ENCODE peak calls at places on chromosome 10, in five cellular contexts. J is G401; O is Ammon's horn; M is stimulated activated CD4-positive, alpha-beta T cell treated with anti-CD3 and anti-CD28 coated beads, TNF-alpha, amount 100 ng/mL, for 24 hours; K is activated T-helper 1 cell treated with anti-CD3 and anti-CD28 coated beads, Interleukin-2, amount 50 U/mL, for 16 hours. H is an unnamed sample.

GRCh38 chr10:132898391-132899053 is 43.8 kb downstream of the CFAP46 start:
- DNase-seq in O (no peak), M (no peak), K (no peak), J (no peak), H (no peak)

GRCh38 chr10:68080853-68081431 is 5.9 kb upstream of the HERC4 start:
- DNase-seq in M (no peak), O (no peak), J (no peak), K (no peak), H (no peak)

GRCh38 chr10:85124592-85124991 is 796.2 kb downstream of the CCSER2 start:
- DNase-seq in K (no peak), O (peak), J (peak), M (no peak), H (peak)

GRCh38 chr10:73647211-73647874 is 6.1 kb upstream of the MYOZ1 start:
- DNase-seq in J (peak), O (peak), K (no peak), M (no peak), H (peak)

GRCh38 chr10:10824611-10825148 is 193.0 kb upstream of the CELF2 start:
- DNase-seq in K (no peak), J (no peak), O (no peak), M (no peak), H (no peak)

GRCh38 chr10:50635286-50635685 is 11.5 kb upstream of the SGMS1 start:
- DNase-seq in O (no peak), J (no peak), K (no peak), M (no peak), H (no peak)

GRCh38 chr10:18960466-18961079 is 88.0 kb upstream of the MALRD1 start:
- DNase-seq in M (no peak), O (no peak), K (no peak), J (no peak), H (no peak)

GRCh38 chr10:61589547-61590243 is 73.0 kb upstream of the CABCOCO1 start:
- DNase-seq in K (no peak), J (no peak), O (no peak), M (no peak), H (no peak)

GRCh38 chr10:75107756-75108683 is 3.4 kb upstream of the SAMD8 start:
- DNase-seq in M (no peak), O (no peak), J (no peak), K (no peak), H (no peak)

GRCh38 chr10:78053201-78053868 is 19.7 kb downstream of the RPS24 start:
- DNase-seq in O (no peak), K (no peak), M (no peak), J (no peak), H (no peak)

GRCh38 chr10:125455855-125456254 is 227.1 kb downstream of the TEX36 start:
- DNase-seq in M (no peak), J (no peak), K (no peak), O (no peak), H (no peak)

GRCh38 chr10:6061056-6061455 is 1.1 kb downstream of the IL2RA start:
- DNase-seq in K (no peak), M (no peak), O (no peak), J (no peak), H (no peak)

GRCh38 chr10:11424456-11425287 is 186.8 kb downstream of the USP6NL start:
- DNase-seq in K (no peak), J (peak), M (no peak), O (peak), H (peak)

GRCh38 chr10:26890956-26891355 is 30.2 kb upstream of the ABI1 start:
- DNase-seq in K (no peak), M (no peak), J (peak), O (peak), H (peak)

GRCh38 chr10:77993612-77994011 is 35.7 kb downstream of the POLR3A start:
- DNase-seq in M (no peak), O (no peak), K (no peak), J (no peak), H (no peak)

GRCh38 chr10:27319752-27320561 is 79.4 kb upstream of the ACBD5 start:
- DNase-seq in M (no peak), K (no peak), J (peak), O (peak), H (peak)

H was measured in globus pallidus.